ENCODE peak calls at places on chromosomes 5 and 9, in six cellular contexts. W, D, H, G, P and L are unnamed samples.

GRCh38 chr9:123365287-123365880 is 9.4 kb downstream of the CRB2 start:
- DNase-seq in P (peak), G (no peak), D (no peak), H (no peak), W (no peak), L (peak)

GRCh38 chr5:126003309-126003708 is 419.9 kb upstream of the GRAMD2B start:
- DNase-seq in D (no peak), H (no peak), P (no peak), G (peak), W (peak), L (no peak)

GRCh38 chr5:93794954-93795353 is 53.6 kb upstream of the POU5F2 start:
- DNase-seq in G (no peak), P (no peak), W (no peak), H (no peak), D (no peak), L (no peak)

GRCh38 chr9:91489391-91489899 is 65.8 kb upstream of the NFIL3 start:
- DNase-seq in G (peak), H (no peak), D (no peak), P (no peak), W (peak), L (no peak)

GRCh38 chr9:105950448-105950847 is 256.1 kb downstream of the TMEM38B start:
- DNase-seq in W (no peak), D (no peak), H (no peak), G (no peak), P (no peak), L (no peak)

GRCh38 chr5:129382921-129383672 is 77.0 kb upstream of the ADAMTS19 start:
- DNase-seq in H (no peak), G (peak), P (no peak), D (no peak), W (peak), L (no peak)

GRCh38 chr9:34380034-34380510 is 3.4 kb upstream of the MYORG start:
- DNase-seq in H (peak), D (peak), G (peak), W (no peak), P (peak), L (no peak)

GRCh38 chr5:148730272-148730954 is 76.1 kb upstream of the HTR4 start:
- DNase-seq in H (no peak), G (peak), P (no peak), D (no peak), W (peak), L (no peak)

GRCh38 chr5:121271546-121271945 is 580.1 kb upstream of the FTMT start:
- DNase-seq in H (no peak), W (no peak), G (no peak), P (no peak), D (no peak), L (no peak)

GRCh38 chr9:90053027-90053426 is 448.2 kb downstream of the GADD45G start:
- DNase-seq in G (no peak), P (peak), W (no peak), H (peak), D (no peak), L (peak)

GRCh38 chr9:129174102-129174723 is 3.8 kb downstream of the IER5L start:
- DNase-seq in P (peak), W (peak), H (peak), G (peak), D (peak), L (peak)
- H3K4ac ChIP-seq in P (no peak), W (peak), H (no peak), G (peak), D (peak), L (peak)

GRCh38 chr5:68555891-68556689 is 340.5 kb downstream of the PIK3R1 start:
- DNase-seq in H (no peak), P (no peak), W (no peak), D (no peak), G (no peak), L (peak)
- H2BK15ac ChIP-seq in H (no peak), P (no peak), W (peak), D (no peak), G (no peak), L (no peak)

GRCh38 chr5:111779260-111780254 is 22.6 kb upstream of the NREP start:
- DNase-seq in P (no peak), D (no peak), H (no peak), G (peak), W (peak), L (no peak)
- H3K9ac ChIP-seq in P (no peak), D (no peak), H (no peak), G (no peak), W (no peak), L (no peak)

DNA sequence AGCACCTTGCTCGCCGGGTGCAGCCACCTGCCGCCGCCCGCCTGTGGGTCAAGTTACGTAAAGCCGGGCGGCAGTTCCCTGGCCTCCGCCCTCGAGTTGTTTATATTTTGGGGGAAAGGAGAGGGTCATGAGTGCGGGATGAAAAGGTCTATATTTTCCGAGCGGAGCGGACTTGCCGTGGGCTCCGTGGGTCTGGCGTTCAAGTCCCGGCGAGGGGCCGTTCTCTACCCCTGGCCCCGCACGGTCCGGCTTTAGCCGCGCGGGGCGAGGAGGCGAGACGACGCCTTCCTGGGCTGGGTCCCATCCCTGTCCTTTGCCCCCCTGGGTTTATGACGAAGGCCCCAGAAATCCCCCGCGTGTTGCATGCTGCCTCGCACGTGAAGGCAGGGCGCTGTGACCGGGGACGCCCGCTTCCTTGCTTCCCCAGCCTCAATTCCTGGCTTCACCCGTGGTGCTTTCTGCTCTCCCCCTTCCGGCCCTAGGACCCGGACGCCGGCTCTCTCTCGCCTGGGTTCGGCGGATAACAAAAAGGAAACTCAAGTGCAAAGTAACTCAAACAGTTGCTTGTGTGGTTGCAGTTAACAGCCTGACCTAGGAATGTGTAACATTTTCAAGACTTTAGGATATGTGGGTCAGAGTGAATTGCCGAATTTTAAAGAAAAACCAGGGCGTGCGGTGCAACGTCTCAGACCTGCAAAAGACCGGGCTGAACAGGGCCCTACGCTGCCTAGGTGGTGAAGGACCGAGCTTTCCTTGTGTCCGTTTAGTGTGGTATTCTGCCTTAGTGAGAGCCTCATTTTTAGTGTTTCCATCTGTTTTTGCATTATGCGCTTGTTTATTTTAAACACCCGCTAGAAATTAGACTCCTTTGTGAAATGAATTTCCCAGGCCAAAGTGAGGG is 810 bp downstream of the VPS13A start:
- DNase-seq in W (peak), H (peak), P (peak), G (peak), D (peak), L (peak)
- H3K4ac ChIP-seq in W (peak), H (peak), P (no peak), G (no peak), D (peak), L (no peak)